ENCODE peak calls at places on chromosomes 7 and 10, in six cellular contexts. P is HEK293T, I is Ammon's horn, N is cardiac muscle cell, Y is mesothelial cell of epicardium, K is NCI-H748 treated with DMSO at 0.1 percent for 48 hours. O is an unnamed sample.

GRCh38 chr10:132240156-132240555 is 53.4 kb downstream of the DPYSL4 start:
- DNase-seq in P (no peak), I (no peak), N (no peak), Y (no peak), K (no peak), O (no peak)

GRCh38 chr10:12299222-12299973 is 49.9 kb upstream of the CAMK1D start:
- DNase-seq in P (no peak), I (peak), N (no peak), Y (no peak), K (no peak), O (peak)

GRCh38 chr10:33600381-33600780 is 265.9 kb upstream of the NRP1 start:
- DNase-seq in P (no peak), I (no peak), N (no peak), Y (no peak), K (no peak), O (no peak)

GRCh38 chr7:45000096-45001032 is at the start of gene CCM2:
- DNase-seq in P (peak), I (peak), N (peak), Y (peak), K (peak), O (no peak)

GRCh38 chr7:80014507-80014906 is 120.1 kb upstream of the GNAI1 start:
- DNase-seq in P (peak), I (no peak), N (no peak), Y (no peak), K (peak), O (no peak)

GRCh38 chr7:137127058-137127457 is 216.5 kb downstream of the PTN start:
- DNase-seq in P (no peak), I (no peak), N (no peak), Y (no peak), K (no peak), O (no peak)

GRCh38 chr7:104980969-104981670 is 32.9 kb upstream of the KMT2E start:
- DNase-seq in P (peak), I (peak), N (peak), Y (no peak), K (peak), O (no peak)

GRCh38 chr7:117582219-117582704 is 102.4 kb downstream of the CFTR start:
- DNase-seq in P (peak), I (no peak), N (peak), Y (no peak), K (no peak), O (no peak)

GRCh38 chr7:28784166-28784870 is 173.8 kb downstream of the TRIL start:
- DNase-seq in P (peak), I (no peak), N (peak), Y (no peak), K (peak), O (no peak)

GRCh38 chr7:64706625-64707292 is 40.8 kb downstream of the ZNF107 start:
- DNase-seq in P (no peak), I (no peak), N (no peak), Y (no peak), K (no peak), O (no peak)

GRCh38 chr10:43361532-43362190 is 9.8 kb upstream of the FXYD4 start:
- DNase-seq in P (no peak), I (no peak), N (no peak), Y (no peak), K (no peak), O (no peak)

GRCh38 chr10:97718659-97719142 is 5.2 kb downstream of the MARVELD1 start:
- DNase-seq in P (no peak), I (no peak), N (no peak), Y (no peak), K (peak), O (peak)

GRCh38 chr7:50196719-50197118 is 103.7 kb upstream of the ZPBP start:
- DNase-seq in P (no peak), I (no peak), N (no peak), Y (no peak), K (no peak), O (no peak)

GRCh38 chr7:123440202-123440601 is 94.2 kb downstream of the IQUB start:
- DNase-seq in P (no peak), I (no peak), N (no peak), Y (no peak), K (no peak), O (no peak)

GRCh38 chr7:19772858-19773337 is 519 bp downstream of the TMEM196 start:
- DNase-seq in P (peak), I (peak), N (peak), Y (peak), K (peak), O (no peak)

GRCh38 chr10:12907651-12908050 is 93.9 kb downstream of the CCDC3 start:
- DNase-seq in P (no peak), I (no peak), N (no peak), Y (no peak), K (no peak), O (no peak)

GRCh38 chr10:87864497-87865059 is 1.2 kb downstream of the PTEN start:
- DNase-seq in P (no peak), I (peak), N (peak), Y (no peak), K (peak), O (no peak)

GRCh38 chr10:97475936-97476594 is 22.2 kb downstream of the MMS19 start:
- DNase-seq in P (no peak), I (peak), N (no peak), Y (no peak), K (no peak), O (no peak)

GRCh38 chr7:101140746-101141382 is 13.4 kb upstream of the AP1S1 start:
- DNase-seq in P (no peak), I (no peak), N (no peak), Y (no peak), K (no peak), O (no peak)

GRCh38 chr7:28328161-28328560 is 84.2 kb upstream of the CREB5 start:
- DNase-seq in P (no peak), I (no peak), N (no peak), Y (no peak), K (peak), O (no peak)

GRCh38 chr7:151628846-151629604 is 109.3 kb upstream of the RHEB start:
- DNase-seq in P (no peak), I (no peak), N (peak), Y (no peak), K (no peak), O (no peak)

GRCh38 chr10:127426746-127427145 is 122.4 kb upstream of the NPS start:
- DNase-seq in P (no peak), I (no peak), N (no peak), Y (no peak), K (no peak), O (no peak)

GRCh38 chr7:158581440-158582088 is 6.1 kb downstream of the PTPRN2 start:
- DNase-seq in P (no peak), I (no peak), N (no peak), Y (no peak), K (peak), O (no peak)

GRCh38 chr7:155000795-155001194 is 2.1 kb downstream of the PAXIP1 start:
- DNase-seq in P (no peak), I (no peak), N (no peak), Y (no peak), K (no peak), O (no peak)

GRCh38 chr7:2760098-2760889 is 72.3 kb downstream of the AMZ1 start:
- DNase-seq in P (peak), I (peak), N (peak), Y (no peak), K (peak), O (peak)

GRCh38 chr10:29795856-29796255 is 161.1 kb upstream of the SVIL start:
- DNase-seq in P (no peak), I (no peak), N (no peak), Y (no peak), K (no peak), O (peak)

GRCh38 chr10:34985823-34986222 is 104.3 kb downstream of the CUL2 start:
- DNase-seq in P (no peak), I (no peak), N (no peak), Y (no peak), K (peak), O (no peak)

GRCh38 chr7:19665399-19666008 is 43.3 kb downstream of the POLR1F start:
- DNase-seq in P (peak), I (peak), N (peak), Y (no peak), K (peak), O (peak)

GRCh38 chr7:33982425-33982786 is 77.1 kb downstream of the BMPER start:
- DNase-seq in P (peak), I (no peak), N (peak), Y (no peak), K (no peak), O (peak)